ENCODE peak calls at places on chromosome 13, in four cellular contexts. L is HepG2, R is K562, E is H1. F is an unnamed sample. For H4K20me1, the result is how much of the 10 kb centered on the place peaks cover.

GRCh38 chr13:31968473-31968872 is 63.1 kb upstream of the FRY start:
- DNase-seq in L (no peak), R (no peak), E (no peak), F (no peak)

GRCh38 chr13:47594833-47595232 is 406.2 kb downstream of the SUCLA2 start:
- DNase-seq in L (no peak), R (peak), E (no peak), F (no peak)

GRCh38 chr13:46334008-46334407 is 53.0 kb downstream of the RUBCNL start:
- DNase-seq in L (no peak), R (no peak), E (no peak), F (no peak)

GRCh38 chr13:51689597-51689996 is 105.3 kb downstream of the WDFY2 start:
- DNase-seq in L (peak), R (peak), E (no peak), F (no peak)

GRCh38 chr13:23851106-23851505 is 38.1 kb downstream of the MIPEP start:
- DNase-seq in L (no peak), R (no peak), E (no peak), F (no peak)

GRCh38 chr13:42333613-42334328 is 61.8 kb downstream of the AKAP11 start:
- DNase-seq in L (peak), R (peak), E (peak), F (no peak)

GRCh38 chr13:80338781-80339577 is 1.9 kb downstream of the SPRY2 start:
- DNase-seq in L (peak), R (peak), E (peak), F (no peak)

GRCh38 chr13:34035676-34036325 is 217.9 kb downstream of the RFC3 start:
- DNase-seq in L (peak), R (no peak), E (no peak), F (no peak)

GRCh38 chr13:28819748-28820098 is 416 bp upstream of the MTUS2 start:
- DNase-seq in L (peak), R (peak), E (peak), F (no peak)

GRCh38 chr13:110017379-110017778 is 231.0 kb upstream of the IRS2 start:
- DNase-seq in L (no peak), R (no peak), E (no peak), F (no peak)

GRCh38 chr13:113586661-113587479 is 2.3 kb downstream of the TFDP1 start:
- DNase-seq in L (no peak), R (no peak), E (peak), F (no peak)

GRCh38 chr13:113589961-113590339 is 5.4 kb downstream of the TFDP1 start:
- DNase-seq in L (no peak), R (no peak), E (peak), F (no peak)

GRCh38 chr13:113591750-113592149 is 7.2 kb downstream of the TFDP1 start:
- DNase-seq in L (no peak), R (no peak), E (peak), F (no peak)

GRCh38 chr13:113588394-113589111 is 4.0 kb downstream of the TFDP1 start:
- DNase-seq in L (no peak), R (no peak), E (peak), F (no peak)

GRCh38 chr13:113589251-113589960 is 4.9 kb downstream of the TFDP1 start:
- DNase-seq in L (no peak), R (no peak), E (peak), F (no peak)
- H4K20me1 ChIP-seq in L (under half), R (under half), E (under half), F (under half)

GRCh38 chr13:103521532-103521931 is 455.3 kb upstream of the SLC10A2 start:
- DNase-seq in L (no peak), R (no peak), E (no peak), F (no peak)
- TF ChIP-seq ATF2 in L (no peak), R (no peak), E (no peak), F (no peak)

DNA sequence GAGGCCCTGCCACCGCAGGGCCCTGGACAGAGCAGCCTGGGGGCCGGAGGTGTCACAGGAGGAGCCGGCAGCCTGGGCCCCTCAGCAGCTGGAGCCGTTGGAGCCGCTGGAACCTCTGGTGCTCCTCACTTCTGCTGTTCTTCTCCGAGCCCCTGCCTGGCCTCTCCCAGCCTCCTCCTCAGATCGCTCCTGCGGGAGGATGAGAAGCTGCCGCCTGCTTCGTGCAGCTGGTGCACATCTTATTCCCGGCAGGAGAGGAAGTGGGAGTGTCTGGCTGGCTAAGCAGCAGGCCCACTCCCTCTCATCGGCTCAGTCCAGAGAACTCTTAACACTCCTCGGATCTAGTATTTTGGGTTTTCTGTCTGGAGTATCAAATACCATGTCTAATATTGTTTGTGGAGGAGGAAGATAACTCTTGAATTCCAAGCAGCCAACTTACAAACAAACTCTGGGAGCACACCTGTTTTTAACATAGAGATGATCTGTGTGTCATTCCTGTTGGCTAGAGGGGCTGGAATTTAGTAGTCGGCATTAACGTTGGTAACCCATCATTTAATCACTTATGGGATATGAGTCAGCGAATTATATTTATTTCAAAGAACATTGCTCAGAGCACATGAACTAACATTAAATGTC is 37.1 kb upstream of the RNF113B start:
- DNase-seq in L (no peak), R (no peak), E (no peak), F (no peak)
- TF ChIP-seq SP1 in L (no peak), R (no peak), E (no peak), F (no peak)

DNA sequence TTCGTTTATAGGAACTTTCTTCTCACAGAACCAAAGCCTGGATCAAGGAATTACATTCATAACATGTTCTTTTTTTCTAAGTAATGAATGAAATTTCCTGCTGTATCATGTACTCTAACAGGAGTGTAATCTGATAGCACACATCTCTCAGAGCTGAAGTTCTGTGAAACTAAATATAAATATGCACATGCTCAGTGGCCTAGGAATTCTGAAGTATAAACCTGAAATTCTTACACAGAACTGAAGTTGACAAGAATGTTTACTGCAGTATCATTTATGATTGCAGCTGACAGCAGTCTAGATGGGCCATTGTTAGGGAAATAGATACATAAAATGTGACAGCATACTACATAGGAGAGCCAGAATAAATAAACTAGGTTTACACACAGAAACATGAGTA is 54.5 kb downstream of the USP12 start:
- DNase-seq in L (no peak), R (no peak), E (no peak), F (no peak)
- H4K20me1 ChIP-seq in L (under half), R (under half), E (under half), F (under half)

DNA sequence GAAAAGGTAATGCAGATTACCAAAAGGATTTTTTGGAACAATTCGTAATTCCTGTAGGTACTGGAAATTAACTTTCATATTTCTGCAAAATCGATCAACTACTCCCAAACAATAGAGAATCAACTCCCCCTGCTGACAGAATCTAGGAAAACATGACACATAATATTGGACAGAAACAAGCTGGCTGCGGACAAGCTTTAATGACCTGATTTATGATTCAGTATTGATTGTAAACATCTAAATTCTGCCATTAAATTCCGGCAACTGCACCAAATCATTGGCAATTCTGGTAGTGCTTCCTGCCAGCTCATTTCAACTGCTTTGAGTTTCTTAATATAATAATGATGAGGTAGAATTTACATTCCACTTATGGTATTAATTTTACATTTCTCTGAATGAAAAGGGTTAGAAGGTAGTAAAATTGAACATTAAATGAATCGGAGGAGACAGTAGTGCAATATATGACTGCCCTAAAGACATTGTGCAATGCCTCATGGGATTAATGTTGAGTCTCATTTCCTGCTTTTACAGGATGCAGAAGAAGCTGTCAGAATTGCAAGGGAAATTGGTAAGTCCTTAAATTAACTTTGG is 146.5 kb downstream of the PCCA start:
- DNase-seq in L (peak), R (peak), E (no peak), F (no peak)
- TF ChIP-seq ATF2 in L (no peak), R (no peak), E (no peak), F (no peak)

DNA sequence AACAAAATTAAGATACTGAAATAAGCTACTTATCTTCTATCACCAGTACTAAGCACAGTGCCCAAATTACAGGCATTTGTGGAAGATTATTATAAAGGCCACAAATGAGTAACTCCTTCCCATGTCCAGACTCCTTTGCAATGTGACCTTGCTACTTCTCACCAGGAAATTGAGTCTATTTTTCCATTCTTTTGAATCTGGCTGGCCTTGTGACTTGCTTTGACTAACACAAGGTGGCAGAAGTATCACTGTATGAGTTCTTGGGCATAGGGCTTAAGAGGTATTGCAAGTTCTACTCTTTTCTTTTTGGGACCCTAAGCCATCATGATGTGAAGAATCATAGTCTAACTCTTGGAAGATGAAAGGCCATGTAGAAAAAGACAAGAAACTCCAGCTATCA is 49.9 kb downstream of the UGGT2 start:
- DNase-seq in L (no peak), R (no peak), E (no peak), F (no peak)
- TF ChIP-seq SP1 in L (no peak), R (no peak), E (no peak), F (no peak)

F was measured in GM12878.